ENCODE peak calls at places on chromosomes 5 and 9, in four cellular contexts. V is BE2C; T is effector memory CD4-positive, alpha-beta T cell; H is mucosa of descending colon. W is an unnamed sample.

GRCh38 chr5:149823350-149823749 is 93.2 kb downstream of the PPARGC1B start:
- DNase-seq in T (no peak), V (no peak), H (no peak), W (no peak)

GRCh38 chr5:97133106-97133505 is 9.3 kb downstream of the LIX1 start:
- DNase-seq in V (no peak), H (no peak), T (no peak), W (no peak)

GRCh38 chr5:41707853-41708603 is 162.2 kb downstream of the OXCT1 start:
- DNase-seq in V (peak; percentile 13), H (peak; percentile 9), T (no peak), W (no peak)

GRCh38 chr9:36154213-36154952 is 14.8 kb upstream of the CCIN start:
- DNase-seq in T (no peak), H (no peak), V (peak; percentile 29), W (no peak)

GRCh38 chr5:94694671-94695070 is 76.2 kb downstream of the SLF1 start:
- DNase-seq in T (no peak), V (no peak), H (no peak), W (no peak)

GRCh38 chr5:79235578-79236363 is at the start of gene JMY:
- DNase-seq in H (peak; percentile 90), T (peak; percentile 77), V (peak; percentile 89), W (peak; percentile 87)

GRCh38 chr5:100827481-100827889 is 75.6 kb downstream of the ST8SIA4 start:
- DNase-seq in H (peak; percentile 59), V (peak; percentile 5), T (no peak), W (no peak)

GRCh38 chr5:20276061-20276958 is 288.3 kb upstream of the CDH18 start:
- DNase-seq in V (no peak), H (no peak), T (no peak), W (no peak)

GRCh38 chr9:136690841-136691261 is 3.6 kb upstream of the AGPAT2 start:
- DNase-seq in T (no peak), H (no peak), V (no peak), W (no peak)

GRCh38 chr9:115411516-115411915 is 293.6 kb upstream of the TNC start:
- DNase-seq in H (no peak), T (no peak), V (no peak), W (no peak)

GRCh38 chr5:52776116-52776515 is 11.6 kb upstream of the ITGA1 start:
- DNase-seq in V (no peak), T (no peak), H (no peak), W (peak; percentile 34)

GRCh38 chr5:111472579-111472978 is 39.8 kb downstream of the STARD4 start:
- DNase-seq in H (peak; percentile 7), T (no peak), V (peak; percentile 72), W (no peak)

GRCh38 chr5:38396766-38397165 is 138.4 kb downstream of the EGFLAM start:
- DNase-seq in T (no peak), V (no peak), H (no peak), W (no peak)

GRCh38 chr5:127256886-127257597 is 33.6 kb upstream of the MEGF10 start:
- DNase-seq in T (no peak), H (peak; percentile 14), V (no peak), W (no peak)

GRCh38 chr5:103424008-103424407 is 138.6 kb downstream of the NUDT12 start:
- DNase-seq in V (no peak), H (no peak), T (no peak), W (no peak)

GRCh38 chr5:122154910-122155309 is 25.6 kb downstream of the ZNF474 start:
- DNase-seq in V (no peak), H (no peak), T (no peak), W (no peak)

GRCh38 chr5:127934791-127935256 is 148.7 kb upstream of the SLC12A2 start:
- DNase-seq in H (no peak), T (no peak), V (no peak), W (no peak)

GRCh38 chr5:180860273-180860886 is 696 bp downstream of the ZFP62 start:
- DNase-seq in H (no peak), V (peak; percentile 19), T (peak; percentile 24), W (peak; percentile 71)

GRCh38 chr9:83708515-83709158 is 879 bp upstream of the UBQLN1 start:
- DNase-seq in T (peak; percentile 21), V (peak; percentile 69), H (peak; percentile 83), W (no peak)

GRCh38 chr5:98773214-98773463 is 324 bp upstream of the RGMB start:
- DNase-seq in T (no peak), V (no peak), H (no peak), W (no peak)

GRCh38 chr5:107032629-107033028 is 638.1 kb downstream of the EFNA5 start:
- DNase-seq in V (no peak), H (no peak), T (no peak), W (no peak)

GRCh38 chr9:34123682-34124081 is 2.8 kb downstream of the DCAF12 start:
- DNase-seq in H (peak; percentile 47), V (no peak), T (no peak), W (no peak)

GRCh38 chr9:112896131-112896530 is 5.5 kb upstream of the SLC46A2 start:
- DNase-seq in T (no peak), V (no peak), H (no peak), W (no peak)

GRCh38 chr9:87070331-87070730 is 123.0 kb upstream of the GAS1 start:
- DNase-seq in H (no peak), T (no peak), V (no peak), W (no peak)

GRCh38 chr9:134945509-134946275 is 28.0 kb upstream of the FCN1 start:
- DNase-seq in V (no peak), H (no peak), T (no peak), W (no peak)

GRCh38 chr5:530001-530400 is 5.8 kb upstream of the SLC9A3 start:
- DNase-seq in H (no peak), T (no peak), V (no peak), W (no peak)

GRCh38 chr9:113998114-113998513 is 80.0 kb downstream of the AMBP start:
- DNase-seq in H (no peak), T (no peak), V (no peak), W (no peak)

GRCh38 chr9:20253635-20254034 is 368.7 kb downstream of the MLLT3 start:
- DNase-seq in V (no peak), H (no peak), T (no peak), W (no peak)

GRCh38 chr9:136565075-136565721 is 19.4 kb upstream of the NOTCH1 start:
- DNase-seq in H (no peak), V (no peak), T (no peak), W (no peak)

GRCh38 chr9:91162784-91163440 is 198.8 kb downstream of the AUH start:
- DNase-seq in H (peak; percentile 66), V (no peak), T (no peak), W (no peak)

GRCh38 chr5:98206566-98206965 is 566.9 kb upstream of the RGMB start:
- DNase-seq in T (no peak), H (no peak), V (no peak), W (no peak)

GRCh38 chr9:70256123-70256551 is 2.6 kb upstream of the SMC5 start:
- DNase-seq in T (no peak), V (no peak), H (peak; percentile 31), W (no peak)

GRCh38 chr5:4700886-4701285 is 439.2 kb upstream of the ADAMTS16 start:
- DNase-seq in H (no peak), T (no peak), V (no peak), W (no peak)

GRCh38 chr9:37528652-37529072 is 42.9 kb downstream of the POLR1E start:
- DNase-seq in H (no peak), V (no peak), T (no peak), W (no peak)

GRCh38 chr9:112570731-112571167 is 84.1 kb downstream of the KIAA1958 start:
- DNase-seq in H (peak; percentile 46), T (no peak), V (no peak), W (no peak)

GRCh38 chr9:69104830-69105527 is 69.1 kb upstream of the TJP2 start:
- DNase-seq in V (no peak), H (peak; percentile 93), T (no peak), W (no peak)

GRCh38 chr5:74325866-74326265 is 314.7 kb downstream of the ENC1 start:
- DNase-seq in T (no peak), V (no peak), H (no peak), W (no peak)

GRCh38 chr9:38713426-38713825 is 6.5 kb downstream of the FAM240B start:
- DNase-seq in V (no peak), T (no peak), H (peak; percentile 7), W (no peak)

GRCh38 chr5:59608745-59609144 is 284.8 kb downstream of the PDE4D start:
- DNase-seq in H (no peak), V (no peak), T (no peak), W (no peak)

DNA sequence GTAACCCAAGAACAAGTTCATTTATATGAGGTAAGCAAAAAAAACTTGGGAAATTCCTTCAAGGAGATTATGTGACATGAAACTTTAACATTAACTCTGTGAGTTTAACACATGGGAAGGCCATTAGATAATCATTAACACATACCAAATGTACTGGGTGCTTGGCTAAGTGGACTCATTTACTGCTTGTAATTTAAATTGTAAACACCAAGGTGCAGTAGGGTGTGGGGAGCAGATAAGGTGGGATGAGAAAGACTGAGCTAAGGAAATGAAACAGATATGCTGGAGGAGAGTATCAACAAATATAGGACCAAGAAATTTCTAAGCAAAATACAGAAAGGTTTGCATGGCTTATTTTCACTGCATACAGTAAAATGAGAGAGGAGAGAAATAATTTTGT is 2384.8 kb upstream of the ACO1 start:
- DNase-seq in H (peak; percentile 64), T (no peak), V (no peak), W (no peak)
- H3K36me3 ChIP-seq in H (no peaks in the 10 kb centered on the region), T (no peaks in the 10 kb centered on the region), V (no peaks in the 10 kb centered on the region), W (no peaks in the 10 kb centered on the region)

GRCh38 chr9:602716-603115 is 238.8 kb upstream of the DMRT1 start:
- DNase-seq in V (no peak), T (no peak), H (no peak), W (no peak)
- H3K4me3 ChIP-seq in V (no peak overlapping the region), T (no peak overlapping the region), H (no peak overlapping the region), W (no peak overlapping the region)

DNA sequence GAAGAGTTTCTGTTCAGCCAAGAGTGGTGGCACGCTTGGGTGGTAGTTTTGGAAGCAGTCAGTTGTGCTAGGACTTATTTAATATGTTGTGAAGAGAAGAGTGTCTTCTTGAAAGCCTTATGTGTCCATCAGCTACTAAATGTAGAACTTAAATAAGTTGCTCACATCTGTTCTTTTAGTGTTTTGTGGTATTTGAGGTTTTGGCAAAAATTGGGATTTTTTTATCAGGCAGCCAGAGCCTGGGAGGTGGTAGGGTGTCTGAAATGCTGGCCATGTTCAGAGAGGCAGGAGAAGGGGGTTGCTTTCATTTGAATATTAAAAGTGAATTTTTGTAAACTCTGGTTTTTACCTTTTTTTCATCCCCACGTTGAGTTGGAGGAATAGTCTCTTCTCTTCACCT is 24.2 kb upstream of the ZBTB34 start:
- DNase-seq in V (no peak), T (no peak), H (no peak), W (no peak)
- H3K4me1 ChIP-seq in V (no peaks in the 10 kb centered on the region), T (no peaks in the 10 kb centered on the region), H (no peaks in the 10 kb centered on the region), W (no peaks in the 10 kb centered on the region)

DNA sequence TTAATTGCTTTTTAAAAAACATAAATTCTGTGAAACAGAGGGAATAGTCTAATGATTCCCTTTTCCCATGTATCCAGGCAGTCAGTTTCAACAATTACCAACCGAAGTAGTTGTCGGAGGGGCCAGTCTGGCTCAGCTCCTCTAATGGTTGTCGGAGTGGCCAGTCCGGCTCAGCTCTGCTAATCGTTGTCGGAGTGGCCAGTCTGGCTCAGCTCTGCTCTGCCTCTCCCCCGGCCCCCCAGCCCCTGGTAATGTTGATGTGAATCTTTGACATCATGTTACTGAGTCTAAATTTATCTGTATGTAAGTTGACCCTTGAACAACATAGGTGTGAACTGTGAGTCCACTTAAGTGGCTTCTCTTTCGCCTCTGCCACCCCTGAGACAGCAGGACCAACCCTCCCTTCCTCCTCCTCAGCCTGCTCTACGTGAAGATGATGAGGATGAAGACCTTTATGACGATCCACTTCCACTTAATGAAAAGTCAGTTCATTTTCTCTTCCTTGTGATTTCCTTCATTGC is 9.4 kb downstream of the NDUFS6 start:
- DNase-seq in T (no peak), H (no peak), V (no peak), W (no peak)
- H3K36me3 ChIP-seq in T (peaks cover 92% of the 10 kb centered on the region), H (peaks cover 18% of the 10 kb centered on the region), V (peaks cover 94% of the 10 kb centered on the region), W (peaks cover 30% of the 10 kb centered on the region)

GRCh38 chr5:157564149-157564711 is 11.3 kb downstream of the ADAM19 start:
- DNase-seq in H (no peak), T (no peak), V (no peak), W (no peak)
- H3K4me3 ChIP-seq in H (no peak overlapping the region), T (no peak overlapping the region), V (no peak overlapping the region), W (no peak overlapping the region)

W was measured in naive thymus-derived CD4-positive, alpha-beta T cell.